ENCODE peak calls at places on chromosomes 13 and 19, in eight cellular contexts. L is GM23338, Y is HCT116, E is K562, A is PC-3, I is fibroblast of lung, P is SK-N-SH, B is GM23248. X is an unnamed sample. For H3K27me3 and H3K79me2, the result is how much of the 10 kb centered on the place peaks cover.

GRCh38 chr13:95512957-95513356 is 39.6 kb upstream of the CLDN10 start:
- DNase-seq in L (no peak), Y (no peak), E (no peak), A (no peak), I (no peak), P (no peak), B (no peak), X (no peak)

GRCh38 chr13:102846261-102847015 is 606 bp downstream of the ERCC5 start:
- DNase-seq in L (peak), Y (peak), E (no peak), A (peak), I (peak), P (peak), B (peak), X (peak)

GRCh38 chr13:24168980-24169379 is 8.5 kb downstream of the SPATA13 start:
- DNase-seq in L (no peak), Y (no peak), E (no peak), A (no peak), I (no peak), P (no peak), B (peak), X (no peak)

GRCh38 chr19:45908956-45909355 is 5.6 kb downstream of the NANOS2 start:
- DNase-seq in L (no peak), Y (no peak), E (no peak), A (no peak), I (no peak), P (no peak), B (peak), X (no peak)

GRCh38 chr13:91381371-91381770 is 17.1 kb upstream of the GPC5 start:
- DNase-seq in L (no peak), Y (no peak), E (no peak), A (peak), I (peak), P (peak), B (peak), X (no peak)

GRCh38 chr19:2488405-2488941 is 12.5 kb downstream of the GADD45B start:
- DNase-seq in L (no peak), Y (no peak), E (no peak), A (no peak), I (no peak), P (no peak), B (peak), X (no peak)

GRCh38 chr19:40165362-40165937 is 25.8 kb upstream of the MAP3K10 start:
- DNase-seq in L (peak), Y (peak), E (peak), A (peak), I (peak), P (peak), B (peak), X (peak)

GRCh38 chr13:74770361-74770760 is 636.2 kb upstream of the KLF12 start:
- DNase-seq in L (no peak), Y (no peak), E (no peak), A (peak), I (peak), P (no peak), B (peak), X (no peak)

GRCh38 chr13:53336441-53337160 is 308.0 kb downstream of the OLFM4 start:
- DNase-seq in L (no peak), Y (no peak), E (no peak), A (no peak), I (no peak), P (no peak), B (no peak), X (no peak)

GRCh38 chr19:3667037-3667638 is 33.1 kb downstream of the PIP5K1C start:
- DNase-seq in L (no peak), Y (no peak), E (no peak), A (no peak), I (no peak), P (no peak), B (no peak), X (no peak)

GRCh38 chr13:107790360-107790759 is 425.0 kb downstream of the LIG4 start:
- DNase-seq in L (no peak), Y (no peak), E (no peak), A (no peak), I (no peak), P (no peak), B (peak), X (no peak)
- H3K27me3 ChIP-seq in L (under half), Y (under half), E (under half), A (under half), I (under half), P (under half), B (under half), X (under half)

DNA sequence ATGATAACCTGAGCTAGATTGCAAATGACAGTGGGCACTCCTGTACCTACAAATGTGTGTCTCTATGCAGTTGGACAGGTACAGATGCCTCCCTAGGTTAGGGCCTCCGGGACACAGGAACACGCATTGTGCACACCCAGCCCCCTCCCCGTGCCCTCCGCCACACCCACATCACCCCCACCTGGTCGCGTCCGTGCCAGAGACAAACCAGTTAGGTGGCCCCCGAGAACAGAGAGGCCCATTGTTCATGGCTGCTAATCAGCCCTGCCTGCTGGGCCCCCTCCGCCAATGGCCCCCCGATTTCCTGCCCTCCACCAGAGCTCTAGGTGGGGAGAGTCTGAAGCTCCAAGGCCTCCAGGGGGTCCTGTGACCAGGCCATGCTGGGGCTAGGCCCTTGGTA is 13.7 kb downstream of the NRTN start:
- DNase-seq in L (no peak), Y (no peak), E (no peak), A (no peak), I (no peak), P (no peak), B (no peak), X (no peak)
- H3K79me2 ChIP-seq in L (under half), Y (under half), E (under half), A (under half), I (under half), P (under half), B (under half), X (under half)

GRCh38 chr19:38497907-38498306 is 64.4 kb downstream of the RYR1 start:
- DNase-seq in L (no peak), Y (no peak), E (no peak), A (no peak), I (no peak), P (no peak), B (no peak), X (no peak)
- H3K27me3 ChIP-seq in L (under half), Y (under half), E (under half), A (under half), I (under half), P (under half), B (under half), X (under half)

GRCh38 chr13:40993119-40993518 is 26.0 kb downstream of the ELF1 start:
- DNase-seq in L (peak), Y (no peak), E (no peak), A (no peak), I (no peak), P (no peak), B (no peak), X (peak)

GRCh38 chr13:40995997-40996396 is 23.1 kb downstream of the ELF1 start:
- DNase-seq in L (no peak), Y (no peak), E (no peak), A (no peak), I (no peak), P (no peak), B (no peak), X (no peak)

GRCh38 chr13:40993987-40994386 is 25.1 kb downstream of the ELF1 start:
- DNase-seq in L (peak), Y (peak), E (no peak), A (peak), I (no peak), P (no peak), B (no peak), X (peak)

GRCh38 chr13:40996433-40997095 is 22.6 kb downstream of the ELF1 start:
- DNase-seq in L (no peak), Y (no peak), E (no peak), A (no peak), I (no peak), P (no peak), B (no peak), X (no peak)

DNA sequence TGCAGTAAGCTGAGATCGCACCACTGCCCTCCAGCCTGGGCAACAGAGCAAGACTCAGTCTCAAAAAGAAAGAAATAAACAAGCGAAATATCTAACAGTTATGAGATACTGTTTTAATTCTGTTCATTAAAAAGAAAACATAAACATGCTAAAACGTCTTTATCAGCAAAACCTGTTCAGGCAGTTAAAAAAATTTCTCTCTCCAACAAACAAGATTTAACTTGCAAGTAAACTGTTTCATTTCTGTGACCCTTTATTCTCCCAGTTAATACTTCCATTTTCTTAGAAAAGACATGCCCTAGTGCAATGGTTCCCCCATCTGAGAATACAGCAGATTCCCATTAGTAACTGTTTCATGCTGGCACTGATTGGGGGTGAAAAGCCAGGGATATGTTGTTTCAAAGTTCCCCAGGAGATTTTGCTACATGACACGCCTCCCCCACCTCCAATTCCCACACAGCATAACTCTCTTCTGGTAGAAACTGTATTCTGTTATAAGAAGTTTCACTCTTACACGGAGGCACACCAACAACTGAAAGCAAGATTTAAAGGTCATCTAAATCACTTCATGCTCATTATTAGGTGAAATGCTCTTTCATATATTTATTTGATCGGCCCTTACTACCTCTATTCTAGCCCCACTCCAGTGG is 24.4 kb downstream of the ELF1 start:
- DNase-seq in L (no peak), Y (no peak), E (no peak), A (no peak), I (no peak), P (no peak), B (no peak), X (no peak)
- H3K79me2 ChIP-seq in L (under half), Y (half or more), E (half or more), A (half or more), I (under half), P (under half), B (half or more), X (under half)

GRCh38 chr13:33649212-33649917 is 168.6 kb upstream of the RFC3 start:
- DNase-seq in L (no peak), Y (no peak), E (no peak), A (peak), I (peak), P (no peak), B (peak), X (peak)
- H3K27me3 ChIP-seq in L (under half), Y (under half), E (under half), A (under half), I (under half), P (under half), B (under half), X (under half)

DNA sequence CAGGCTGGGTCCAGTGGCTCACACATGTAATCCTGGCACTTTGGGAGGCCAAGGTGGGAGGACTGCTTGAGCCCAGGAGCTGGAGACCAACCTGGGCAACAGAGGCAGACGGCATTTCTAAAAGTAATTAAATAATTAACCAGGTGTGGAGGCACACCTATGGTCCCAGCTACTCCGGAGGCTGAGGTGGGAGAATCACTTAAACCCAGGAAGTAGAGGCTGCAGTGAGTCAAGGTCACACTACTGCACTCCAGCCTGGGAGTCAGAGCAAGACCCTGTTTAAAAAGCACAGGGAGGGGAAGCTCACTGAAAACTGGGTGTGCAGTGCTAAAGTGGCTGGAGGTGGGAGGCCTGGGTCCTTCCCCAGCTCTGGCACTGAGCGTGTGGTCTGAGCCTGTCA is 9.7 kb downstream of the LATS2 start:
- DNase-seq in L (no peak), Y (no peak), E (no peak), A (no peak), I (no peak), P (no peak), B (no peak), X (no peak)
- H3K79me2 ChIP-seq in L (half or more), Y (half or more), E (under half), A (half or more), I (half or more), P (half or more), B (half or more), X (under half)

DNA sequence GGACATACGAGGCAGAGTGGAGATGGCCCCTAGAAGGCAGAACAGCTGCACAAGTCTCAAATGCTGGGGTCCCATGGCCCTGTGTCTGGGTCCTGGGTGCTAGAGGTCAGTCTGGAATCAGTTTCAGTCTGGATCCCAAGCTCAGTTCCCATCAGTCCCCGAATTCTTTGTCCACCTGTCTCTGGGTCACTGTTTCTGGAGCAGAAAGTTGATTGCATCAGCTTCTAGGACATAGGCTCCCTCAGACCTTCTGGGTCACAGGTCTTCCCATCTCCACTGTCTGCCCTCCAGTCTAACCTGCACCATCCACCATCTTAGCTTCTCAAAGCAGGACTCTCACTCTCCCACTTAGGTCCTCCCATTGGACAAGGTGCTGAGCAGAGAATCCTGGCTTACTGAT is 5.3 kb downstream of the LYPD4 start:
- DNase-seq in L (no peak), Y (no peak), E (no peak), A (no peak), I (no peak), P (no peak), B (no peak), X (no peak)
- H3K27me3 ChIP-seq in L (under half), Y (under half), E (under half), A (under half), I (under half), P (under half), B (under half), X (under half)

DNA sequence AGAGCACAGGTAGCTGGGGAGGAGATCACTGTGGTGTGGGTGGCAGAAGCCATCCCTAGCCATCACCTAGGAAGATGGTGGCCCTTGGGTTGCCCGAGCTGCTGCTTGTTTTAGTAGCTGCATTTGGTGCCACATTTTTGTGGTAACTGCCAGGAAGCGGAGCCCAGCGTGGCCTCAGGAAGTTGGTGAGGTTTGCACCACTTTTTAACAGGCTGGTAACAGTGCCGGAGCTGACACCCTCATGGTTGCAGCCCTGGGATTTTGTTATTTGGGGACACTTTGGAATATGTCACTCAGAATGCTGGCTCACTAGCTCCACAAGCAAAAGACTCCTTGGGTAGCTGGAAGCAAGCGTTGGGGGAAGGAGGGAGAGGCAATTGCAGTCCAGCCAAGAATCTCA is 22.1 kb downstream of the ACTN4 start:
- DNase-seq in L (no peak), Y (no peak), E (no peak), A (no peak), I (no peak), P (no peak), B (no peak), X (no peak)
- H3K79me2 ChIP-seq in L (half or more), Y (half or more), E (half or more), A (half or more), I (half or more), P (half or more), B (half or more), X (under half)

GRCh38 chr13:107244241-107244640 is 676.3 kb upstream of the ARGLU1 start:
- DNase-seq in L (no peak), Y (no peak), E (no peak), A (no peak), I (no peak), P (no peak), B (no peak), X (no peak)

GRCh38 chr13:107239213-107239612 is 671.3 kb upstream of the ARGLU1 start:
- DNase-seq in L (no peak), Y (no peak), E (no peak), A (no peak), I (no peak), P (no peak), B (no peak), X (no peak)

GRCh38 chr13:107238262-107238661 is 670.3 kb upstream of the ARGLU1 start:
- DNase-seq in L (peak), Y (no peak), E (no peak), A (no peak), I (no peak), P (no peak), B (no peak), X (no peak)

DNA sequence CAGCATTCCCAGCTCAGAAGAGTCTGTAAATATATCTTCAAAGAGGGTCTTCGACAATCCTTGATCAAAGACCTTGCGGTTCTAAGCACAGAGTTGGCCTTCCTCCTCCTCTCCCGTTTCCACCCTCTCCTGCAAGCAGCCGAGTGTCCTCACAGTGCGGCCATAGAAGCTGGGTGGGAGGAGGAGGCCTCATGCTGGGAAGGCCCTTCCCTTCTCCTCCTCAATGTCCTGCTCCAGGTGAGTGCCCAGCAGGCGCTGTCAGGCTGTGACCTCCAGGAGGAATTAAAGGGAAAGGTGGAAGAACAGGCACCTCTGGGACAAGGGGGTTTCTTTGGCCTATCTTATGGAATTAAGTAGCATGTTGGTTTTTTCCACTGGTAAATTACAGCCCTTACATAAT is 674.2 kb upstream of the ARGLU1 start:
- DNase-seq in L (no peak), Y (no peak), E (no peak), A (no peak), I (no peak), P (no peak), B (no peak), X (no peak)
- H3K27me3 ChIP-seq in L (under half), Y (under half), E (under half), A (under half), I (under half), P (under half), B (under half), X (under half)

DNA sequence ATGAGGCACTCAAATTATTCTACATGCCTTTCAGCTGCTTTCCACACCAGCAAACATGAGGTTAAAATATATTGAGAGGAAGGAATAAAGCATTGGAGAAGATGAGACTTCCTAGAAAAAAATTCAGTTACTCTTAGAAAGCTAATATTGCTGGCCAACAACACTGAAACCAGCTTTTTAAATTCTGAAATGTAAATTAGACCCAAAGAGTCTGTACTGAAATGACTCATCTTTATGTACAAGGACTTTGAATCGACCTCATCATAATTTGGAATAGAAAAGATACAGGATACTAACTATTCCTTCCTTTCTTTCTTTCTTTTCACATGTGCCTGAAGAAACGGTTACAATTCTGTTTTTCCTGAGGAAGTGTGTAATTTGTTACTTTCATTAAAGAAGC is 6.5 kb upstream of the HSPH1 start:
- DNase-seq in L (no peak), Y (no peak), E (no peak), A (no peak), I (no peak), P (no peak), B (no peak), X (no peak)
- H3K79me2 ChIP-seq in L (under half), Y (under half), E (under half), A (under half), I (under half), P (under half), B (under half), X (under half)

X was measured in trophoblast cell.